ENCODE peak calls at places on chromosomes 13 and 19, in ten cellular contexts. One of them, this sample, is unnamed.

GRCh38 chr13:81676008-81676407 is 1335.1 kb upstream of the SPRY2 start:
- DNase-seq in right atrium auricular region: no peak
- DNase-seq in neural progenitor cell: no peak
- DNase-seq in fibroblast of the aortic adventitia: no peak
- DNase-seq in right lobe of liver: no peak
- DNase-seq in heart left ventricle: no peak
- DNase-seq in AG09309: no peak
- DNase-seq in PC-9: no peak
- DNase-seq in PC-3: no peak
- DNase-seq in gastrocnemius medialis: no peak
- DNase-seq in this sample: no peak

GRCh38 chr13:68160466-68160865 is 930.3 kb upstream of the PCDH9 start:
- DNase-seq in right atrium auricular region: no peak
- DNase-seq in neural progenitor cell: no peak
- DNase-seq in fibroblast of the aortic adventitia: peak
- DNase-seq in right lobe of liver: no peak
- DNase-seq in heart left ventricle: no peak
- DNase-seq in AG09309: no peak
- DNase-seq in PC-9: no peak
- DNase-seq in PC-3: no peak
- DNase-seq in gastrocnemius medialis: no peak
- DNase-seq in this sample: no peak

GRCh38 chr19:10836478-10837325 is 690 bp upstream of the TMED1 start:
- DNase-seq in right atrium auricular region: peak
- DNase-seq in neural progenitor cell: no peak
- DNase-seq in fibroblast of the aortic adventitia: no peak
- DNase-seq in right lobe of liver: peak
- DNase-seq in heart left ventricle: peak
- DNase-seq in AG09309: no peak
- DNase-seq in PC-9: no peak
- DNase-seq in PC-3: no peak
- DNase-seq in gastrocnemius medialis: peak
- DNase-seq in this sample: no peak

GRCh38 chr13:46531953-46532352 is 21.0 kb upstream of the LRCH1 start:
- DNase-seq in right atrium auricular region: no peak
- DNase-seq in neural progenitor cell: no peak
- DNase-seq in fibroblast of the aortic adventitia: peak
- DNase-seq in right lobe of liver: no peak
- DNase-seq in heart left ventricle: no peak
- DNase-seq in AG09309: no peak
- DNase-seq in PC-9: no peak
- DNase-seq in PC-3: peak
- DNase-seq in gastrocnemius medialis: no peak
- DNase-seq in this sample: no peak

GRCh38 chr13:88908896-88909535 is 1237.8 kb downstream of the SLITRK5 start:
- DNase-seq in right atrium auricular region: no peak
- DNase-seq in neural progenitor cell: peak
- DNase-seq in fibroblast of the aortic adventitia: no peak
- DNase-seq in right lobe of liver: no peak
- DNase-seq in heart left ventricle: no peak
- DNase-seq in AG09309: no peak
- DNase-seq in PC-9: no peak
- DNase-seq in PC-3: no peak
- DNase-seq in gastrocnemius medialis: no peak
- DNase-seq in this sample: no peak

GRCh38 chr13:44818428-44818827 is 170.8 kb downstream of the NUFIP1 start:
- DNase-seq in right atrium auricular region: no peak
- DNase-seq in neural progenitor cell: peak
- DNase-seq in fibroblast of the aortic adventitia: no peak
- DNase-seq in right lobe of liver: no peak
- DNase-seq in heart left ventricle: no peak
- DNase-seq in AG09309: no peak
- DNase-seq in PC-9: no peak
- DNase-seq in PC-3: peak
- DNase-seq in gastrocnemius medialis: no peak
- DNase-seq in this sample: no peak

GRCh38 chr13:40158218-40158617 is 502.8 kb downstream of the COG6 start:
- DNase-seq in right atrium auricular region: no peak
- DNase-seq in neural progenitor cell: no peak
- DNase-seq in fibroblast of the aortic adventitia: peak
- DNase-seq in right lobe of liver: no peak
- DNase-seq in heart left ventricle: no peak
- DNase-seq in AG09309: no peak
- DNase-seq in PC-9: peak
- DNase-seq in PC-3: peak
- DNase-seq in gastrocnemius medialis: no peak
- DNase-seq in this sample: no peak

GRCh38 chr13:24672141-24673132 is 7.8 kb upstream of the ATP12A start:
- DNase-seq in right atrium auricular region: no peak
- DNase-seq in neural progenitor cell: no peak
- DNase-seq in fibroblast of the aortic adventitia: no peak
- DNase-seq in right lobe of liver: no peak
- DNase-seq in heart left ventricle: no peak
- DNase-seq in AG09309: no peak
- DNase-seq in PC-9: no peak
- DNase-seq in PC-3: no peak
- DNase-seq in gastrocnemius medialis: no peak
- DNase-seq in this sample: no peak

GRCh38 chr13:58085819-58086218 is 454.3 kb downstream of the PCDH17 start:
- DNase-seq in right atrium auricular region: no peak
- DNase-seq in neural progenitor cell: no peak
- DNase-seq in fibroblast of the aortic adventitia: no peak
- DNase-seq in right lobe of liver: no peak
- DNase-seq in heart left ventricle: no peak
- DNase-seq in AG09309: no peak
- DNase-seq in PC-9: no peak
- DNase-seq in PC-3: no peak
- DNase-seq in gastrocnemius medialis: no peak
- DNase-seq in this sample: no peak

GRCh38 chr19:49058592-49058991 is 1.0 kb upstream of the CGB7 start:
- DNase-seq in right atrium auricular region: no peak
- DNase-seq in neural progenitor cell: peak
- DNase-seq in fibroblast of the aortic adventitia: peak
- DNase-seq in right lobe of liver: no peak
- DNase-seq in heart left ventricle: no peak
- DNase-seq in AG09309: no peak
- DNase-seq in PC-9: no peak
- DNase-seq in PC-3: no peak
- DNase-seq in gastrocnemius medialis: no peak
- DNase-seq in this sample: no peak

GRCh38 chr19:55640577-55641375 is at the start of gene ZNF580:
- DNase-seq in right atrium auricular region: no peak
- DNase-seq in neural progenitor cell: peak
- DNase-seq in fibroblast of the aortic adventitia: peak
- DNase-seq in right lobe of liver: peak
- DNase-seq in heart left ventricle: peak
- DNase-seq in AG09309: no peak
- DNase-seq in PC-9: peak
- DNase-seq in PC-3: peak
- DNase-seq in gastrocnemius medialis: no peak
- DNase-seq in this sample: no peak

GRCh38 chr19:29487432-29487831 is 38.4 kb upstream of the VSTM2B start:
- DNase-seq in right atrium auricular region: peak
- DNase-seq in neural progenitor cell: no peak
- DNase-seq in fibroblast of the aortic adventitia: no peak
- DNase-seq in right lobe of liver: no peak
- DNase-seq in heart left ventricle: no peak
- DNase-seq in AG09309: no peak
- DNase-seq in PC-9: no peak
- DNase-seq in PC-3: no peak
- DNase-seq in gastrocnemius medialis: no peak
- DNase-seq in this sample: no peak

GRCh38 chr19:33883869-33884519 is 87.3 kb downstream of the KCTD15 start:
- DNase-seq in right atrium auricular region: no peak
- DNase-seq in neural progenitor cell: peak
- DNase-seq in fibroblast of the aortic adventitia: no peak
- DNase-seq in right lobe of liver: no peak
- DNase-seq in heart left ventricle: peak
- DNase-seq in AG09309: no peak
- DNase-seq in PC-9: no peak
- DNase-seq in PC-3: peak
- DNase-seq in gastrocnemius medialis: no peak
- DNase-seq in this sample: no peak

GRCh38 chr19:15479391-15480345 is at the start of gene PGLYRP2:
- DNase-seq in right atrium auricular region: no peak
- DNase-seq in neural progenitor cell: no peak
- DNase-seq in fibroblast of the aortic adventitia: no peak
- DNase-seq in right lobe of liver: peak
- DNase-seq in heart left ventricle: peak
- DNase-seq in AG09309: no peak
- DNase-seq in PC-9: peak
- DNase-seq in PC-3: peak
- DNase-seq in gastrocnemius medialis: no peak
- DNase-seq in this sample: no peak

GRCh38 chr19:916645-917322 is 349 bp upstream of the KISS1R start:
- DNase-seq in right atrium auricular region: no peak
- DNase-seq in neural progenitor cell: peak
- DNase-seq in fibroblast of the aortic adventitia: no peak
- DNase-seq in right lobe of liver: no peak
- DNase-seq in heart left ventricle: no peak
- DNase-seq in AG09309: no peak
- DNase-seq in PC-9: no peak
- DNase-seq in PC-3: no peak
- DNase-seq in gastrocnemius medialis: no peak
- DNase-seq in this sample: no peak

GRCh38 chr19:918481-919156 is 1.5 kb downstream of the KISS1R start:
- DNase-seq in right atrium auricular region: no peak
- DNase-seq in neural progenitor cell: peak
- DNase-seq in fibroblast of the aortic adventitia: no peak
- DNase-seq in right lobe of liver: no peak
- DNase-seq in heart left ventricle: no peak
- DNase-seq in AG09309: no peak
- DNase-seq in PC-9: no peak
- DNase-seq in PC-3: peak
- DNase-seq in gastrocnemius medialis: no peak
- DNase-seq in this sample: no peak

GRCh38 chr19:917323-918151 is at the start of gene KISS1R:
- DNase-seq in right atrium auricular region: no peak
- DNase-seq in neural progenitor cell: peak
- DNase-seq in fibroblast of the aortic adventitia: peak
- DNase-seq in right lobe of liver: no peak
- DNase-seq in heart left ventricle: no peak
- DNase-seq in AG09309: no peak
- DNase-seq in PC-9: peak
- DNase-seq in PC-3: peak
- DNase-seq in gastrocnemius medialis: no peak
- DNase-seq in this sample: no peak

GRCh38 chr19:919157-920050 is 2.3 kb downstream of the KISS1R start:
- DNase-seq in right atrium auricular region: no peak
- DNase-seq in neural progenitor cell: peak
- DNase-seq in fibroblast of the aortic adventitia: no peak
- DNase-seq in right lobe of liver: no peak
- DNase-seq in heart left ventricle: no peak
- DNase-seq in AG09309: no peak
- DNase-seq in PC-9: peak
- DNase-seq in PC-3: peak
- DNase-seq in gastrocnemius medialis: no peak
- DNase-seq in this sample: no peak

DNA sequence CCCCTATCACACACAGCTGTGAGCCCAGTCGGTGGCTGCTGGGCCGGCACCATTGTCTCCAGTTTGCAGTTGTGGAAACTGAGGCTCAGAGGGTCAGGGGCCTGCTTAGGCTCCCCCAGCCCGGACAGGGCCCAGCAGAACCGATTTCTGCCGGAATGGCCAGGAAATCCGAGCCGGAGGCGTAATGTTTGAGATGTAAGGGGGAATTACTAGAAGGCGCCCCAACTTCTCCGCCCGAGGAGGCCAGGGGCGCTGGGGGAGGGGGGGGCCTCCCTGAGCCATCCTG is 962 bp downstream of the KISS1R start:
- DNase-seq in right atrium auricular region: no peak
- DNase-seq in neural progenitor cell: no peak
- DNase-seq in fibroblast of the aortic adventitia: no peak
- DNase-seq in right lobe of liver: no peak
- DNase-seq in heart left ventricle: no peak
- DNase-seq in AG09309: no peak
- DNase-seq in PC-9: no peak
- DNase-seq in PC-3: no peak
- DNase-seq in gastrocnemius medialis: no peak
- DNase-seq in this sample: no peak
- H3K4me3 ChIP-seq in right atrium auricular region: no peak
- H3K4me3 ChIP-seq in neural progenitor cell: peak
- H3K4me3 ChIP-seq in fibroblast of the aortic adventitia: no peak
- H3K4me3 ChIP-seq in right lobe of liver: no peak
- H3K4me3 ChIP-seq in heart left ventricle: peak
- H3K4me3 ChIP-seq in AG09309: no peak
- H3K4me3 ChIP-seq in PC-9: no peak
- H3K4me3 ChIP-seq in PC-3: peak
- H3K4me3 ChIP-seq in gastrocnemius medialis: no peak
- H3K4me3 ChIP-seq in this sample: no peak

GRCh38 chr19:4580021-4580901 is 20.8 kb upstream of the SEMA6B start:
- DNase-seq in right atrium auricular region: no peak
- DNase-seq in neural progenitor cell: peak
- DNase-seq in fibroblast of the aortic adventitia: no peak
- DNase-seq in right lobe of liver: no peak
- DNase-seq in heart left ventricle: no peak
- DNase-seq in AG09309: no peak
- DNase-seq in PC-9: no peak
- DNase-seq in PC-3: no peak
- DNase-seq in gastrocnemius medialis: no peak
- DNase-seq in this sample: no peak
- TF ChIP-seq CTCF in right atrium auricular region: no peak
- TF ChIP-seq CTCF in neural progenitor cell: peak
- TF ChIP-seq CTCF in fibroblast of the aortic adventitia: peak
- TF ChIP-seq CTCF in right lobe of liver: no peak
- TF ChIP-seq CTCF in heart left ventricle: peak
- TF ChIP-seq CTCF in AG09309: no peak
- TF ChIP-seq CTCF in PC-9: no peak
- TF ChIP-seq CTCF in PC-3: peak
- TF ChIP-seq CTCF in gastrocnemius medialis: no peak
- TF ChIP-seq CTCF in this sample: peak

GRCh38 chr19:4301590-4302237 is 475 bp downstream of the TMIGD2 start:
- DNase-seq in right atrium auricular region: no peak
- DNase-seq in neural progenitor cell: peak
- DNase-seq in fibroblast of the aortic adventitia: no peak
- DNase-seq in right lobe of liver: no peak
- DNase-seq in heart left ventricle: no peak
- DNase-seq in AG09309: no peak
- DNase-seq in PC-9: no peak
- DNase-seq in PC-3: no peak
- DNase-seq in gastrocnemius medialis: no peak
- DNase-seq in this sample: no peak
- H3K4me3 ChIP-seq in right atrium auricular region: no peak
- H3K4me3 ChIP-seq in neural progenitor cell: no peak
- H3K4me3 ChIP-seq in fibroblast of the aortic adventitia: no peak
- H3K4me3 ChIP-seq in right lobe of liver: no peak
- H3K4me3 ChIP-seq in heart left ventricle: no peak
- H3K4me3 ChIP-seq in AG09309: no peak
- H3K4me3 ChIP-seq in PC-9: no peak
- H3K4me3 ChIP-seq in PC-3: no peak
- H3K4me3 ChIP-seq in gastrocnemius medialis: no peak
- H3K4me3 ChIP-seq in this sample: no peak

DNA sequence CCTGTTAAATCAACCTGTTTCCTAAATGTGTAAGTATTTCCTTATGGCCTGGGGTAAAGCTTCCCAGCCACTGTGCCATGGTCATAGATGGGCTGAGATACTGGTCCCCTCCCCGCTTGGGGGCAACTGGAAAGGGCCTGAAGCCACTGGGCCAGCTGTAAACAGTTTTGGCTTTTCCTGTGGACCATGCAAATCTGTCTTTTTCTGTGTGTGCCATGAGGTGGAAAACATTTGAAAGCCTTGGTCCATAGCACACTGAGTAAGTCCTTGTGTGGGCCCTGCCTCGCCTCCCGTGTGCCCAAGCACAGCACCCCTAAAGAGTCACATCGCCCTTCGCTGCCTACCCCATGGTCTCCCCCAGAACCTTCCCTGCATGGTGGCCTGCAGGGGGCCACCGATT is 52.3 kb upstream of the GPR183 start:
- DNase-seq in right atrium auricular region: no peak
- DNase-seq in neural progenitor cell: no peak
- DNase-seq in fibroblast of the aortic adventitia: no peak
- DNase-seq in right lobe of liver: no peak
- DNase-seq in heart left ventricle: no peak
- DNase-seq in AG09309: no peak
- DNase-seq in PC-9: no peak
- DNase-seq in PC-3: no peak
- DNase-seq in gastrocnemius medialis: no peak
- DNase-seq in this sample: no peak
- TF ChIP-seq CTCF in right atrium auricular region: no peak
- TF ChIP-seq CTCF in neural progenitor cell: no peak
- TF ChIP-seq CTCF in fibroblast of the aortic adventitia: no peak
- TF ChIP-seq CTCF in right lobe of liver: no peak
- TF ChIP-seq CTCF in heart left ventricle: no peak
- TF ChIP-seq CTCF in AG09309: no peak
- TF ChIP-seq CTCF in PC-9: no peak
- TF ChIP-seq CTCF in PC-3: no peak
- TF ChIP-seq CTCF in gastrocnemius medialis: no peak
- TF ChIP-seq CTCF in this sample: no peak

This sample was measured in BJ.